ENCODE peak calls at places on chromosomes 6 and 20, in seven cellular contexts. E is cardiac fibroblast; H is CD8-positive, alpha-beta T cell; Y is psoas muscle; I is HFF-Myc; V is brain microvascular endothelial cell; X is colonic mucosa. L is an unnamed sample.

GRCh38 chr6:108027594-108027993 is 46.9 kb downstream of the OSTM1 start:
- DNase-seq in E (peak), H (no peak), Y (no peak), I (no peak), V (no peak), X (peak), L (no peak)

GRCh38 chr6:26536571-26537159 is 1.5 kb upstream of the HMGN4 start:
- DNase-seq in E (peak), H (no peak), Y (no peak), I (no peak), V (peak), X (peak), L (no peak)

GRCh38 chr6:28264834-28265401 is 2.0 kb upstream of the ZSCAN26 start:
- DNase-seq in E (no peak), H (no peak), Y (no peak), I (no peak), V (no peak), X (no peak), L (no peak)

GRCh38 chr20:1994627-1995026 is 769 bp upstream of the PDYN start:
- DNase-seq in E (no peak), H (no peak), Y (no peak), I (no peak), V (no peak), X (no peak), L (no peak)

GRCh38 chr6:52517502-52518278 is 59.2 kb downstream of the TRAM2 start:
- DNase-seq in E (peak), H (no peak), Y (peak), I (peak), V (peak), X (peak), L (no peak)

GRCh38 chr6:143675946-143676345 is 1.8 kb upstream of the PHACTR2 start:
- DNase-seq in E (peak), H (no peak), Y (no peak), I (no peak), V (no peak), X (no peak), L (no peak)

GRCh38 chr20:46979603-46980241 is 85.1 kb downstream of the EYA2 start:
- DNase-seq in E (no peak), H (no peak), Y (no peak), I (no peak), V (no peak), X (no peak), L (no peak)

GRCh38 chr6:54710430-54710829 is 136.1 kb upstream of the FAM83B start:
- DNase-seq in E (no peak), H (no peak), Y (no peak), I (no peak), V (no peak), X (no peak), L (peak)

GRCh38 chr6:106631356-106631755 is 2.0 kb downstream of the QRSL1 start:
- DNase-seq in E (peak), H (no peak), Y (no peak), I (no peak), V (no peak), X (no peak), L (no peak)

GRCh38 chr20:25750220-25750764 is 53.6 kb upstream of the ZNF337 start:
- DNase-seq in E (no peak), H (no peak), Y (no peak), I (no peak), V (no peak), X (no peak), L (no peak)

GRCh38 chr20:19974621-19975435 is 42.3 kb upstream of the NAA20 start:
- DNase-seq in E (peak), H (no peak), Y (peak), I (peak), V (peak), X (peak), L (no peak)

GRCh38 chr6:130070747-130071146 is 52.4 kb downstream of the L3MBTL3 start:
- DNase-seq in E (no peak), H (no peak), Y (no peak), I (no peak), V (no peak), X (no peak), L (no peak)

GRCh38 chr20:2798814-2799213 is 1.6 kb downstream of the CPXM1 start:
- DNase-seq in E (peak), H (no peak), Y (no peak), I (no peak), V (no peak), X (no peak), L (no peak)

GRCh38 chr6:167567142-167568033 is 242.5 kb downstream of the TTLL2 start:
- DNase-seq in E (no peak), H (no peak), Y (peak), I (no peak), V (no peak), X (peak), L (no peak)

GRCh38 chr6:117540670-117541069 is 58.2 kb downstream of the DCBLD1 start:
- DNase-seq in E (peak), H (no peak), Y (no peak), I (no peak), V (no peak), X (no peak), L (no peak)

GRCh38 chr20:34896086-34896551 is 19.7 kb downstream of the ACSS2 start:
- DNase-seq in E (no peak), H (no peak), Y (no peak), I (no peak), V (no peak), X (no peak), L (no peak)

GRCh38 chr6:29552512-29553051 is 7.0 kb downstream of the UBD start:
- DNase-seq in E (peak), H (no peak), Y (no peak), I (peak), V (peak), X (no peak), L (peak)

GRCh38 chr6:89400912-89401399 is 11.1 kb downstream of the RRAGD start:
- DNase-seq in E (peak), H (no peak), Y (no peak), I (no peak), V (no peak), X (no peak), L (no peak)

GRCh38 chr6:37578104-37578503 is 78.4 kb upstream of the CCDC167 start:
- DNase-seq in E (no peak), H (no peak), Y (no peak), I (no peak), V (no peak), X (no peak), L (no peak)

GRCh38 chr6:136446579-136447182 is 103.5 kb downstream of the MAP7 start:
- DNase-seq in E (peak), H (no peak), Y (no peak), I (no peak), V (no peak), X (no peak), L (no peak)

GRCh38 chr6:169167581-169168301 is 85.9 kb downstream of the THBS2 start:
- DNase-seq in E (peak), H (no peak), Y (no peak), I (no peak), V (peak), X (no peak), L (no peak)

GRCh38 chr6:154606457-154606856 is 96.0 kb upstream of the CNKSR3 start:
- DNase-seq in E (no peak), H (no peak), Y (no peak), I (no peak), V (no peak), X (no peak), L (no peak)

GRCh38 chr6:42017021-42017643 is 33.2 kb upstream of the TAF8 start:
- DNase-seq in E (peak), H (no peak), Y (no peak), I (peak), V (peak), X (no peak), L (no peak)

GRCh38 chr6:112752791-112753190 is 405.7 kb downstream of the RFPL4B start:
- DNase-seq in E (no peak), H (no peak), Y (no peak), I (no peak), V (no peak), X (no peak), L (no peak)

GRCh38 chr6:67221226-67221625 is 1413.9 kb upstream of the ADGRB3 start:
- DNase-seq in E (peak), H (no peak), Y (no peak), I (no peak), V (no peak), X (no peak), L (no peak)

GRCh38 chr20:46831633-46832011 is 63.0 kb upstream of the EYA2 start:
- DNase-seq in E (no peak), H (no peak), Y (no peak), I (no peak), V (no peak), X (no peak), L (no peak)

GRCh38 chr20:24768977-24769675 is 179.9 kb upstream of the CST7 start:
- DNase-seq in E (no peak), H (no peak), Y (no peak), I (no peak), V (no peak), X (no peak), L (no peak)

GRCh38 chr20:45934046-45934586 is 367 bp upstream of the PCIF1 start:
- DNase-seq in E (peak), H (peak), Y (peak), I (no peak), V (no peak), X (peak), L (no peak)

GRCh38 chr6:12957321-12958051 is 240.9 kb downstream of the PHACTR1 start:
- DNase-seq in E (peak), H (no peak), Y (peak), I (no peak), V (peak), X (peak), L (no peak)

GRCh38 chr20:7144464-7144863 is 377.0 kb downstream of the BMP2 start:
- DNase-seq in E (peak), H (no peak), Y (no peak), I (no peak), V (no peak), X (no peak), L (no peak)

GRCh38 chr20:7152071-7152470 is 384.6 kb downstream of the BMP2 start:
- DNase-seq in E (peak), H (no peak), Y (no peak), I (no peak), V (no peak), X (no peak), L (no peak)

GRCh38 chr20:7151666-7152065 is 384.2 kb downstream of the BMP2 start:
- DNase-seq in E (peak), H (no peak), Y (no peak), I (no peak), V (peak), X (no peak), L (no peak)

GRCh38 chr20:7147220-7147601 is 379.7 kb downstream of the BMP2 start:
- DNase-seq in E (no peak), H (no peak), Y (no peak), I (no peak), V (no peak), X (no peak), L (no peak)

GRCh38 chr20:7146552-7147219 is 379.2 kb downstream of the BMP2 start:
- DNase-seq in E (no peak), H (no peak), Y (peak), I (no peak), V (no peak), X (no peak), L (no peak)
- H3K4me3 ChIP-seq in E (no peak), H (no peak), Y (no peak), I (no peak), V (no peak), X (no peak), L (no peak)

DNA sequence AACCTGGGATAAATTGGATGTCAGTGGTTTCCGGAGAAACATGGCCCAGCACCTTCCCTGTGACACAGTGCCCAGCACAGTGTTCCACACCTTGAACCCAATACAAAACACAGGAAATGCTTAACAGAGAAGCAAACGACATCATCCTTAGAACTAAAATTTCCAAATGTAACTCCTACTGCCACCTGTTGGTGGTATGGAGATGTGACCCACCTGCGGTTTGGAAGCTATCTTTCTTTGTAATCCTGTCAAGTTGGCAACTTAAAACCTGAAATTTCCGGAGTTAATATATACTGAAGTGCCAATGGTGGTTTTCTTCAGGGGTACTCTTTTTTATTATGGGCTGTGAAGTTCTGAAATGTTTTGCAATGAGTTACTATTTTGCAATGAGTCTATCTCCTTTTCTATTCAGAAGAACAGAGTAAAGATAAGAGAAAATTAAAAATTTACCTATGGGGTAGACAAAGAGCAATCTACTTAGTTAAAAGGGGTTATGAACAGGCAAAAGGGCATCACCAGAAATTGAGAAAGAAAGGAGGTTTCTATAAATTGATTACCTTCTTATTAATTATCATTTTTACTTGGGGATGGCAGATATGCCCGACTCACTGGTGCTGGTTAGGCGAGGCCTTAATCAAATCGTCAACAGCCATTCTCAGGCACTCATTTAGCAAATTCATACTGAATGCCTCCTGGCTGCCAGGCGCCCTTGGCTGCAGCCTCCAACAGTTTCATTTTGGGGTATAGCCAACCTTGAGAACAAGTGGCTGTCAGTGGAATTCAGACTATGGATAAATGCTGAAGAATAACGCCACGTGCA is 658.6 kb downstream of the PTPRT start:
- DNase-seq in E (peak), H (no peak), Y (no peak), I (no peak), V (no peak), X (no peak), L (peak)
- TF ChIP-seq CTCF in E (no peak), H (no peak), Y (peak), I (no peak), V (no peak), X (peak), L (peak)

GRCh38 chr6:139713911-139714527 is 339.6 kb upstream of the CITED2 start:
- DNase-seq in E (no peak), H (no peak), Y (no peak), I (no peak), V (no peak), X (no peak), L (peak)

GRCh38 chr6:139708342-139709199 is 334.1 kb upstream of the CITED2 start:
- DNase-seq in E (peak), H (no peak), Y (no peak), I (peak), V (peak), X (peak), L (no peak)

GRCh38 chr6:139710578-139710977 is 336.1 kb upstream of the CITED2 start:
- DNase-seq in E (no peak), H (no peak), Y (no peak), I (no peak), V (no peak), X (no peak), L (no peak)

GRCh38 chr6:139713416-139713815 is 339.0 kb upstream of the CITED2 start:
- DNase-seq in E (no peak), H (no peak), Y (no peak), I (no peak), V (no peak), X (no peak), L (no peak)

GRCh38 chr6:139711714-139712585 is 337.5 kb upstream of the CITED2 start:
- DNase-seq in E (peak), H (no peak), Y (no peak), I (no peak), V (peak), X (no peak), L (no peak)
- H3K4me3 ChIP-seq in E (no peak), H (no peak), Y (no peak), I (no peak), V (no peak), X (no peak), L (no peak)

GRCh38 chr20:59222239-59222981 is 58.8 kb downstream of the ZNF831 start:
- DNase-seq in E (peak), H (peak), Y (peak), I (peak), V (peak), X (peak), L (no peak)
- TF ChIP-seq CTCF in E (peak), H (peak), Y (peak), I (peak), V (peak), X (peak), L (peak)

DNA sequence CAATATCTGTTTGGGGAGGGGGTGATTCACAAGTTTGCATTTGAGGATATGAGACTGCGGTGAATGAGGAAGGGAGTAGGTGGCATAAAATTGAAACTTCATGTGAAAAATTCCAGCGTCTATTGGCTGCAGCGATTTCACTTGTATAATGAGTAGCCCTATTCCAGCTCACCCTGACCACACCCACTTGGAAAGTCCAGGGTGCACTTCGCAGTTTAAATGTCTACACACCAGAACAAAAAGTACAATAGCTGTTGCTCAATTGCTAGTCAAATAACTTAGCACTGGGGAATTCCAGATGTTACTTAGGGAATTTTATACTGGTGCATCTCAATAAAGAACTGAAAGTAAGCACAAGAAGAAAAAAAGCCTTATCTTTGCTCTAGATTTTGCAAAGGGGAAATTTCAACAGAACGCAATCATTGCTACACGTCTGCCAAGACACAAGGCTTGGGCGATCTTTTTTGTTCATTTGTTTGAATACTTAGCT is 6.3 kb downstream of the TNFAIP3 start:
- DNase-seq in E (peak), H (no peak), Y (peak), I (peak), V (peak), X (peak), L (peak)
- H3K4me3 ChIP-seq in E (no peak), H (no peak), Y (peak), I (no peak), V (no peak), X (no peak), L (peak)

L was measured in LNCaP clone FGC.